ENCODE peak calls at places on chromosomes 2 and 18, in nine cellular contexts. Q is left ventricle myocardium inferior; T is CD4-positive, alpha-beta memory T cell; C is SK-N-SH; A is astrocyte; U is Peyer's patch; W is neural progenitor cell; Z is GM12878; V is cardiac muscle cell. Y is an unnamed sample.

GRCh38 chr2:12715878-12716249 is 872 bp upstream of the TRIB2 start:
- DNase-seq in T (peak), U (peak), C (peak), A (peak), Q (peak), Z (no peak), V (peak), W (peak), Y (peak)

GRCh38 chr18:57697434-57697833 is 75.8 kb upstream of the NARS1 start:
- DNase-seq in T (no peak), C (no peak), A (no peak), V (peak), U (no peak), Z (no peak), W (no peak), Q (no peak), Y (no peak)

GRCh38 chr2:25116956-25117355 is 51.4 kb downstream of the POMC start:
- DNase-seq in Q (no peak), C (no peak), A (no peak), U (no peak), W (no peak), V (no peak), T (no peak), Z (no peak), Y (no peak)

GRCh38 chr2:165876712-165877111 is 76.9 kb downstream of the TTC21B start:
- DNase-seq in T (no peak), W (no peak), Z (no peak), C (no peak), A (peak), V (no peak), U (no peak), Q (no peak), Y (no peak)

GRCh38 chr2:26740890-26741302 is 23.2 kb upstream of the SLC35F6 start:
- DNase-seq in Q (no peak), V (peak), U (no peak), A (no peak), W (peak), C (peak), Z (no peak), T (no peak), Y (no peak)

GRCh38 chr2:100504542-100504941 is 34.3 kb downstream of the NMS start:
- DNase-seq in T (no peak), V (no peak), U (no peak), C (no peak), W (no peak), A (no peak), Z (no peak), Q (no peak), Y (no peak)

GRCh38 chr18:70464343-70465114 is 175.7 kb downstream of the SOCS6 start:
- DNase-seq in U (peak), W (peak), A (peak), C (peak), Z (no peak), Q (peak), T (peak), V (peak), Y (no peak)

GRCh38 chr2:122528958-122529670 is 773.7 kb downstream of the TSN start:
- DNase-seq in T (no peak), W (no peak), Z (no peak), A (no peak), V (no peak), C (no peak), U (no peak), Q (no peak), Y (no peak)

GRCh38 chr2:89767581-89768435 is 1076.3 kb downstream of the RPIA start:
- DNase-seq in C (peak), Q (peak), V (no peak), A (no peak), Z (no peak), U (peak), W (no peak), T (no peak), Y (no peak)

GRCh38 chr2:159138642-159139182 is 147.8 kb downstream of the WDSUB1 start:
- DNase-seq in A (peak), W (no peak), V (no peak), T (no peak), C (no peak), U (no peak), Z (no peak), Q (no peak), Y (no peak)

GRCh38 chr2:1742680-1743395 is 1.5 kb downstream of the PXDN start:
- DNase-seq in C (peak), T (peak), W (peak), V (peak), Q (peak), A (peak), U (peak), Z (no peak), Y (no peak)

GRCh38 chr2:222241054-222241453 is 57.7 kb downstream of the PAX3 start:
- DNase-seq in A (no peak), Z (no peak), T (no peak), C (no peak), V (no peak), W (peak), Q (no peak), U (no peak), Y (no peak)

GRCh38 chr2:98692090-98692991 is 38.6 kb downstream of the MGAT4A start:
- DNase-seq in Q (no peak), T (no peak), V (no peak), U (no peak), A (no peak), C (no peak), W (no peak), Z (no peak), Y (no peak)

GRCh38 chr2:3456125-3456524 is 63.2 kb downstream of the ADI1 start:
- DNase-seq in V (no peak), Q (no peak), U (no peak), A (no peak), C (no peak), W (no peak), T (no peak), Z (no peak), Y (no peak)

GRCh38 chr2:3454802-3455201 is 64.5 kb downstream of the ADI1 start:
- DNase-seq in Q (no peak), A (no peak), U (no peak), C (no peak), T (no peak), Z (no peak), V (no peak), W (no peak), Y (no peak)

GRCh38 chr2:3451926-3452671 is 67.2 kb downstream of the ADI1 start:
- DNase-seq in V (no peak), A (no peak), U (no peak), W (peak), Z (no peak), C (no peak), Q (no peak), T (no peak), Y (no peak)

GRCh38 chr2:3450385-3451031 is 68.8 kb downstream of the ADI1 start:
- DNase-seq in T (no peak), V (peak), C (no peak), U (no peak), Q (peak), W (no peak), Z (no peak), A (no peak), Y (no peak)

GRCh38 chr2:3453196-3453845 is 66.0 kb downstream of the ADI1 start:
- DNase-seq in C (no peak), W (no peak), Q (no peak), A (no peak), Z (no peak), V (no peak), T (no peak), U (no peak), Y (no peak)
- H3K27ac ChIP-seq in C (no peak), W (no peak), Q (peak), A (no peak), Z (no peak), V (no peak), T (no peak), U (no peak), Y (no peak)

DNA sequence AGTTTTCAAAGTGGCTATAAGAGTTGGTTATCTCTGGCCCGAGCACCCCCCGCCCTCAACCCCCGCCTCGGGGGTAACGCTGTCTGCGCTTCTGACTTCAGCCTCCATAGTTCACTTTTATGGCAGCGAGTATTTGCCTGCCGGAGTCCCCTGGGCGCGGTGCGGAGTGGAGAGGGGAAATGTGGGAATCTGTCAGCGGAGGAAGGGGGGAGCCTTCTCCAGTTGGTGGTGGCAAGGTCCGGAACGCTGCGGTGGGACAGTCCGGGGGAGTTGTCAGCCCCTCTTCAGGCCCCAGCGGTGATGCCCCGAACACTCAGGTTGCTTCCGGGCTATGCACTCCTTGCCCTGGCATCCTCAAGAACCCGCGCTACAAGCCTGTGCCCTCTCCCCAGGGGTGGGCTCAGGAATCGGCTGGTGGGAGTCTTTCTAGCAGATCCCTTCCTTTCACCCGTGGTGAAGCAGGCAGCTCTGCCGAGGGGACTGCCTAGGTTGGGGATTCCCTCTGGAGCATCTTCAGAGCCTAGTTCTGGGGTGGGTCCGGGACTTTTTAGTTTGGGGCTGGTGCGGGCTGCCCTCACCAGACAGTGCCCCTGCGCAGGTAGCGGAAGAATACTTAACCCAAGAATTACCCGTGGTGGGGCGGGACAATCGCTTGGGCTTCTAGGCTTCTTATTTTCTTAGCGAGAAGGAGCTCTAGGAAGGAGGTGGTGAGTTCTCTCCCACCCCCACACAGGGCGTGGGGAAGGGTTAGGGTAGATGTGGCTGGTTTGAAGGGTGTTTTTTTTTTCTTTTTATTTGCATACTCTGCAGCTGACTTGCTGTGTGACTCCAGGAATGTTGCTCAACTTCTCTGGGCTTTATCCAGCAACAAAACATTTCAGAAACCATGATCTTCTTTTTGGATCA is 1.6 kb downstream of the ATOH8 start:
- DNase-seq in C (no peak), W (peak), V (no peak), Q (peak), A (no peak), Z (no peak), U (no peak), T (peak), Y (no peak)
- H3K27ac ChIP-seq in C (no peak), W (no peak), V (no peak), Q (peak), A (no peak), Z (no peak), U (peak), T (no peak), Y (no peak)

DNA sequence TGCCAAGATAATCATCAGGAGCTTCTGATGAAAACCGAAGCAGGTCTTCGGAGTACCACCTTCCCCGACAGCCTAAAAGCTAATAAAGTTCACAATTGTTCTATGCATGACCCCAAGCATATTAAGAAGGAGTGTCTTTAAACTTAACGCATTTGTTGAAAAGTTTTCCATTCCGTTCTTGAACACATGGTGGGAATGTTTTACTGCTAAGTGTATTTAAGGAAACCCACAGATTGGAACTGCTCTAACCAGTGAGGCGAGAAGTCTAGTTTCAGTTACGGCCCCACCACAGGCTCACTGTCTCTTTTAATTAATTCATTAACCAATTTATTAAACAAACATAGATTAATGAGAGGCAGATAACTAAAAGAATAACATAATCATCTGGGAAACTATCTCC is 152.4 kb downstream of the ANKRD44 start:
- DNase-seq in W (no peak), V (no peak), A (no peak), Z (no peak), C (no peak), U (no peak), Q (no peak), T (no peak), Y (no peak)
- H3K27ac ChIP-seq in W (no peak), V (no peak), A (no peak), Z (peak), C (peak), U (peak), Q (no peak), T (no peak), Y (peak)

DNA sequence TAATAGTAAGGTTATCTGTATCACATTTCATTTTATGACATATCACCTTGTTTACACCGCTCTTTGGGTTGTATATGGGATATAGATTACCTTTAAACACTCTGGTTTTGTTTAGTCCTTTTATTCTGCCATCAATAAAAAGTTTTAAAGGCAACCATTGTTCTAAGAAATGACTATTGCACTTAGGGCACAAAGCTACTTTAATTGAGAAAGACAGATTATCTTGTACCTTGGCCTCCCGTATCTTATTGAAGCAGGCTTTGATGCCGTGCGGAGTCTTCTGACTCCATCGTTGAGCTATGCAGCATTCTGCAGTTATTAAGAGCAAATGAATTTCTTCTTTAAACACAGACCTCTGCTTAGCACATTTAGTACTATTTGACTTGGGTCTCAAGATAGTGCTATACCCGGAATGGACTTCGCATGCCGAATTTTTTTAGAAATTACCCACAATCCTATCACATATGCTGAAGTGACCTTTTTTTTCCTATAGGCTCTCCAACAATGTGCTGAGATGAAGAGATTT is 16.7 kb downstream of the PKDCC start:
- DNase-seq in T (no peak), C (no peak), Q (no peak), A (peak), W (no peak), Z (no peak), V (no peak), U (no peak), Y (no peak)
- H3K27ac ChIP-seq in T (no peak), C (no peak), Q (no peak), A (peak), W (no peak), Z (no peak), V (peak), U (no peak), Y (no peak)

DNA sequence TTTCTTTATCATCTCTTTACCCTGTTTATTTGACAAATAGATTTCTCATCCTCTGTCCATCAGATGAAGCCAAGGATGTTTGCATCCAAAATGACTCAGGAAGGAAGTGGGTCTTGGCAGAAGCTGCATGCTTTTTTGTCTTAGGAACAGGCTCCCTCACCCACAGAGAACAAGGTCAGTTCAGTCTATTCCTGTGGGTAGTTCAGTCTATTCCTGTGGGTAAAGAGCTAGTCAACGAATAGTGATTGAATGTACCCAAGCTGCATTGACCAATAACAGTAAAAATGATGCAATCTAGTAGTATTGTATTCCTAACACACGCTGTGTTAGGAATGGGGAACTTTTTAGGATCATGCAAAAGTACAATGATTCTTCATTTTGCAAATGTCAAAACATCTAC is 290.8 kb upstream of the TANK start:
- DNase-seq in Z (no peak), Q (no peak), W (no peak), C (no peak), T (no peak), U (no peak), A (peak), V (no peak), Y (no peak)
- H3K27ac ChIP-seq in Z (no peak), Q (peak), W (no peak), C (no peak), T (no peak), U (no peak), A (no peak), V (no peak), Y (no peak)

GRCh38 chr2:73112026-73112912 is 479 bp downstream of the RAB11FIP5 start:
- DNase-seq in Z (no peak), Q (peak), V (peak), T (no peak), U (peak), A (peak), C (peak), W (peak), Y (no peak)

GRCh38 chr2:73111300-73112025 is 1.3 kb downstream of the RAB11FIP5 start:
- DNase-seq in Z (no peak), A (peak), T (no peak), U (peak), C (no peak), V (peak), W (peak), Q (no peak), Y (no peak)

GRCh38 chr2:73109796-73110540 is 2.8 kb downstream of the RAB11FIP5 start:
- DNase-seq in U (no peak), T (no peak), Z (no peak), W (no peak), V (no peak), C (no peak), A (no peak), Q (no peak), Y (no peak)

GRCh38 chr2:73112913-73113633 is at the start of gene RAB11FIP5:
- DNase-seq in Q (peak), W (peak), V (peak), T (peak), A (peak), U (peak), Z (no peak), C (peak), Y (peak)

GRCh38 chr2:73110622-73111299 is 2.0 kb downstream of the RAB11FIP5 start:
- DNase-seq in A (peak), C (no peak), W (no peak), Z (no peak), V (no peak), Q (no peak), U (no peak), T (no peak), Y (no peak)
- H3K27ac ChIP-seq in A (peak), C (no peak), W (no peak), Z (no peak), V (no peak), Q (peak), U (no peak), T (no peak), Y (no peak)

DNA sequence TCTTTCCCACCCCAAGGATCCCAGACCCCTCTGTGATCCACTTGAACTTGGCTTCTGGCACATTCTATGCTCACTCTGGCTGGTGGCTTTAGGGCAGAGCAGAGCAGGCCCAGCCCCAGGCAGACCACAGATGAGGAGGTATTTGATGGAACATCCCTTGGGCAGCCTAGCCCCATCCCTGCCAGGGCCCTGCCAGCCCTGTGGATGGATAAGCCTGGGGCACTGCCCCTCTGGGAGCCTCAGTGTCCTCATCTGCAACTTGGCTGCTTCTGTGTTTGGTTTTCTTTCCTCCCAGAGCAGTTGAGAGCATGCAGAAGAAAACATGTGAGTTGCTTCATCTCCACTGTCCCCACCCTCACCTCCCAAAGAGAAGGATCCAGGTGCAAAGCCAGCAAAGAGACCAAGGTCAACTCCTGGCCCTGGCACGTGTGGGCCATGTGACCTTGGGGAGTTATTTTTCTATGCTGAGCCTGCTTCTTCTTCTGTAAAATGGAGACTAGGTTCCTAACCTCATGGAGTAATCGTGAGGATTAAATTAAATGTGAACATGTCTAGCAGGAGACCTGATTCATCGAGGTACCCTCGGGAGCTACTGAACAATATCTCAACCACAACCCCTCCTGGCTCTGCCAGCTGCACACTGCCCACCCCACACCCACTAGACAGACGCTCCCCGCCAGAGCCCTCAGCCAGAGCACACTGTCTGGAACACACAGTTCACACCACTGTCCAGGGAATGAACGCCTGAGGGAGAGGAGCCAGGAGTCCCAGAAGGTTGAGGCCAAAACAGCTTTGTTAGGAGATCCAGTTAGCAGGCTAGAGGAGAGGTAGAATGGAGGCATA is 14.6 kb upstream of the TNS1 start:
- DNase-seq in T (no peak), U (peak), Z (no peak), V (no peak), C (peak), A (no peak), W (no peak), Q (peak), Y (no peak)
- H3K27ac ChIP-seq in T (no peak), U (no peak), Z (no peak), V (no peak), C (peak), A (no peak), W (no peak), Q (peak), Y (no peak)

GRCh38 chr2:20173064-20173463 is 51.9 kb downstream of the SDC1 start:
- DNase-seq in W (no peak), Q (no peak), Z (no peak), U (no peak), V (no peak), T (no peak), C (no peak), A (no peak), Y (no peak)
- H3K27ac ChIP-seq in W (no peak), Q (no peak), Z (no peak), U (no peak), V (no peak), T (no peak), C (peak), A (no peak), Y (no peak)

GRCh38 chr18:3615374-3615773 is 165.4 kb downstream of the TGIF1 start:
- DNase-seq in T (no peak), V (no peak), U (no peak), A (no peak), C (no peak), Z (no peak), Q (no peak), W (no peak), Y (no peak)
- H3K27ac ChIP-seq in T (no peak), V (peak), U (no peak), A (no peak), C (no peak), Z (no peak), Q (no peak), W (peak), Y (no peak)

GRCh38 chr2:96533292-96534073 is 3.1 kb upstream of the ARID5A start:
- DNase-seq in U (peak), W (no peak), T (no peak), V (no peak), Z (no peak), A (peak), C (no peak), Q (peak), Y (no peak)
- H3K27ac ChIP-seq in U (peak), W (no peak), T (no peak), V (peak), Z (peak), A (peak), C (no peak), Q (peak), Y (no peak)